ENCODE peak calls at places on chromosomes 7 and 10, in seven cellular contexts. R is NCI-H1105; I is activated T-cell treated with anti-CD3 and anti-CD28 coated beads for 24 hours; H is endothelial cell; W is anterior cingulate cortex; X is neural crest cell; Z is CD8-positive, alpha-beta memory T cell. M is an unnamed sample.

GRCh38 chr10:60878224-60878623 is 65.8 kb downstream of the RHOBTB1 start:
- DNase-seq in I (no peak), R (no peak), Z (no peak), W (no peak), X (no peak), H (no peak), M (no peak)

GRCh38 chr10:123301077-123301875 is 147.1 kb downstream of the BUB3 start:
- DNase-seq in W (peak), X (peak), Z (no peak), I (no peak), H (peak), R (no peak), M (no peak)

GRCh38 chr7:111107989-111108388 is 17.1 kb downstream of the LRRN3 start:
- DNase-seq in H (no peak), Z (no peak), R (peak), X (no peak), I (no peak), W (no peak), M (no peak)

GRCh38 chr7:36723951-36724664 is at the start of gene AOAH:
- DNase-seq in W (peak), R (no peak), H (no peak), X (no peak), I (peak), Z (peak), M (no peak)

GRCh38 chr10:116006508-116006907 is 266.5 kb downstream of the GFRA1 start:
- DNase-seq in W (no peak), R (no peak), Z (no peak), X (no peak), I (no peak), H (no peak), M (no peak)

GRCh38 chr7:77982926-77983550 is 184.5 kb downstream of the PHTF2 start:
- DNase-seq in R (no peak), I (peak), W (no peak), H (no peak), X (no peak), Z (no peak), M (no peak)

GRCh38 chr10:30502266-30503058 is 68.5 kb downstream of the MAP3K8 start:
- DNase-seq in X (no peak), Z (peak), I (no peak), R (no peak), W (no peak), H (no peak), M (peak)

GRCh38 chr10:103923502-103923901 is 5.5 kb upstream of the STN1 start:
- DNase-seq in X (no peak), Z (no peak), H (no peak), I (no peak), R (no peak), W (no peak), M (no peak)

GRCh38 chr10:26737730-26738129 is 40.2 kb downstream of the PDSS1 start:
- DNase-seq in H (no peak), I (no peak), X (no peak), W (peak), Z (no peak), R (no peak), M (no peak)

GRCh38 chr10:65320256-65321026 is 1605.4 kb upstream of the LRRTM3 start:
- DNase-seq in X (no peak), R (no peak), W (no peak), I (no peak), Z (no peak), H (no peak), M (no peak)

GRCh38 chr7:30934732-30935568 is 23.3 kb downstream of the AQP1 start:
- DNase-seq in Z (no peak), W (no peak), R (no peak), I (no peak), H (no peak), X (no peak), M (no peak)

GRCh38 chr7:41870505-41871138 is 167.7 kb upstream of the INHBA start:
- DNase-seq in Z (no peak), W (no peak), I (no peak), R (no peak), H (no peak), X (no peak), M (no peak)

GRCh38 chr10:89431977-89432376 is 17.6 kb downstream of the IFIT5 start:
- DNase-seq in H (no peak), Z (no peak), R (no peak), I (no peak), W (no peak), X (no peak), M (no peak)

GRCh38 chr10:59868974-59869940 is 37.1 kb downstream of the CCDC6 start:
- DNase-seq in X (no peak), R (no peak), I (no peak), Z (no peak), W (no peak), H (no peak), M (no peak)

GRCh38 chr7:49001610-49002033 is 77.3 kb downstream of the CDC14C start:
- DNase-seq in W (no peak), R (no peak), X (peak), I (no peak), H (peak), Z (no peak), M (peak)

GRCh38 chr7:92924800-92925199 is 88.4 kb upstream of the CDK6 start:
- DNase-seq in R (no peak), X (no peak), I (no peak), H (no peak), W (no peak), Z (no peak), M (no peak)

GRCh38 chr7:39921505-39922250 is 28.4 kb upstream of the CDK13 start:
- DNase-seq in X (no peak), I (no peak), W (no peak), R (no peak), Z (no peak), H (no peak), M (no peak)

GRCh38 chr10:69734797-69735468 is 66.8 kb upstream of the COL13A1 start:
- DNase-seq in X (no peak), I (no peak), W (no peak), H (no peak), R (no peak), Z (no peak), M (no peak)

GRCh38 chr10:122307669-122308486 is 36.8 kb downstream of the BTBD16 start:
- DNase-seq in I (no peak), R (no peak), Z (no peak), W (peak), X (no peak), H (no peak), M (no peak)

GRCh38 chr10:73581912-73582311 is 9.2 kb downstream of the USP54 start:
- DNase-seq in I (no peak), X (no peak), Z (no peak), W (peak), H (no peak), R (no peak), M (no peak)

GRCh38 chr7:129612112-129613015 is 844 bp downstream of the NRF1 start:
- DNase-seq in X (peak), Z (peak), R (peak), H (peak), W (no peak), I (no peak), M (peak)

GRCh38 chr10:49749144-49749543 is 13.0 kb downstream of the OGDHL start:
- DNase-seq in W (no peak), Z (no peak), R (no peak), H (no peak), X (no peak), I (no peak), M (no peak)

GRCh38 chr10:118459642-118460193 is 117.6 kb upstream of the FAM204A start:
- DNase-seq in X (peak), W (peak), I (peak), R (peak), Z (peak), H (peak), M (peak)

GRCh38 chr10:7819126-7819470 is 793 bp downstream of the TAF3 start:
- DNase-seq in H (peak), W (peak), R (no peak), X (peak), I (peak), Z (peak), M (peak)

GRCh38 chr10:75079436-75080083 is 31.9 kb upstream of the SAMD8 start:
- DNase-seq in I (no peak), X (no peak), W (no peak), H (no peak), Z (no peak), R (no peak), M (no peak)

GRCh38 chr7:39847227-39847626 is 102.8 kb upstream of the CDK13 start:
- DNase-seq in W (no peak), R (no peak), H (no peak), X (no peak), Z (no peak), I (no peak), M (no peak)

GRCh38 chr7:103809229-103809994 is 180.0 kb downstream of the RELN start:
- DNase-seq in Z (no peak), W (no peak), H (no peak), R (no peak), X (no peak), I (no peak), M (no peak)

GRCh38 chr10:116014859-116015258 is 258.1 kb downstream of the GFRA1 start:
- DNase-seq in R (no peak), X (no peak), I (no peak), H (no peak), Z (no peak), W (no peak), M (no peak)

GRCh38 chr7:107816053-107816566 is 13.1 kb upstream of the SLC26A3 start:
- DNase-seq in X (no peak), Z (no peak), H (no peak), W (no peak), I (no peak), R (no peak), M (no peak)

GRCh38 chr7:674454-675410 is 51.8 kb upstream of the DNAAF5 start:
- DNase-seq in R (no peak), Z (no peak), W (no peak), X (no peak), I (no peak), H (no peak), M (no peak)

GRCh38 chr10:102492344-102492939 is 10.1 kb downstream of the ACTR1A start:
- DNase-seq in X (no peak), I (no peak), H (no peak), Z (no peak), R (no peak), W (no peak), M (no peak)

GRCh38 chr7:67311901-67312300 is 315.3 kb downstream of the TYW1 start:
- DNase-seq in Z (no peak), W (no peak), X (no peak), R (no peak), H (no peak), I (no peak), M (no peak)

GRCh38 chr10:11612004-11613001 is 853 bp upstream of the USP6NL start:
- DNase-seq in X (no peak), I (no peak), W (no peak), R (no peak), H (no peak), Z (no peak), M (peak)

GRCh38 chr7:135238112-135238744 is 4.6 kb downstream of the STRA8 start:
- DNase-seq in I (no peak), R (no peak), X (no peak), W (no peak), Z (no peak), H (no peak), M (peak)

GRCh38 chr7:145313601-145314000 is 477.7 kb upstream of the TPK1 start:
- DNase-seq in W (no peak), I (no peak), R (no peak), X (no peak), H (no peak), Z (no peak), M (no peak)

GRCh38 chr7:351256-351655 is 61.3 kb downstream of the FOXL3 start:
- DNase-seq in X (no peak), Z (peak), I (peak), H (no peak), R (no peak), W (no peak), M (no peak)

GRCh38 chr10:71242621-71243009 is 30.2 kb downstream of the UNC5B start:
- DNase-seq in H (no peak), W (no peak), I (no peak), Z (no peak), R (no peak), X (no peak), M (no peak)

GRCh38 chr10:100781145-100781665 is 35.8 kb downstream of the PAX2 start:
- DNase-seq in I (no peak), R (no peak), Z (no peak), H (no peak), W (no peak), X (no peak), M (no peak)

GRCh38 chr7:36165802-36166201 is 12.7 kb downstream of the EEPD1 start:
- DNase-seq in W (no peak), R (no peak), I (no peak), H (no peak), Z (no peak), X (no peak), M (no peak)

M was measured in erythroblast.